ENCODE peak calls at places on chromosomes 2 and 18, in four cellular contexts. I, W, K and L are unnamed samples.

GRCh38 chr2:152500777-152501176 is 165.8 kb downstream of the FMNL2 start:
- DNase-seq in I (no peak), W (no peak), K (peak), L (no peak)

GRCh38 chr2:201357216-201357615 is at the start of gene FLACC1:
- DNase-seq in I (no peak), W (peak), K (no peak), L (peak)

GRCh38 chr2:119352357-119352756 is 14.3 kb downstream of the C2orf76 start:
- DNase-seq in I (no peak), K (no peak), W (no peak), L (peak)

GRCh38 chr2:218981390-218982311 is 3.3 kb downstream of the FEV start:
- DNase-seq in W (peak), I (no peak), K (no peak), L (no peak)

GRCh38 chr2:7795358-7796199 is 878.4 kb downstream of the RNF144A start:
- DNase-seq in K (no peak), I (no peak), W (no peak), L (no peak)

GRCh38 chr18:45560870-45561269 is 54.4 kb upstream of the SLC14A2 start:
- DNase-seq in W (no peak), K (no peak), I (no peak), L (no peak)

GRCh38 chr2:144453039-144453336 is 66.9 kb downstream of the ZEB2 start:
- DNase-seq in K (no peak), W (no peak), I (no peak), L (no peak)

GRCh38 chr18:79479114-79479760 is 83.5 kb downstream of the NFATC1 start:
- DNase-seq in K (no peak), W (no peak), I (no peak), L (no peak)

GRCh38 chr2:111069722-111070121 is 51.0 kb upstream of the BCL2L11 start:
- DNase-seq in W (no peak), K (no peak), I (no peak), L (no peak)

GRCh38 chr2:74835831-74836674 is 2.1 kb downstream of the HK2 start:
- DNase-seq in W (no peak), I (no peak), K (no peak), L (peak)

GRCh38 chr2:233163486-233164103 is 87.9 kb upstream of the ATG16L1 start:
- DNase-seq in I (no peak), K (no peak), W (no peak), L (no peak)

GRCh38 chr18:10878703-10879102 is 270.7 kb downstream of the PIEZO2 start:
- DNase-seq in I (no peak), K (no peak), W (no peak), L (peak)

GRCh38 chr2:1609706-1610485 is 134.4 kb downstream of the PXDN start:
- DNase-seq in I (no peak), W (no peak), K (no peak), L (peak)

GRCh38 chr2:127187831-127188230 is 32.3 kb downstream of the CYP27C1 start:
- DNase-seq in W (no peak), K (no peak), I (no peak), L (no peak)

GRCh38 chr2:88170472-88170892 is 336 bp downstream of the THNSL2 start:
- DNase-seq in W (no peak), K (peak), I (no peak), L (no peak)

GRCh38 chr2:174585657-174586056 is 11.9 kb downstream of the WIPF1 start:
- DNase-seq in W (no peak), K (no peak), I (no peak), L (no peak)

GRCh38 chr2:22215517-22215916 is 1091.7 kb downstream of the TDRD15 start:
- DNase-seq in K (no peak), W (no peak), I (no peak), L (no peak)

GRCh38 chr2:168731550-168732128 is 70.8 kb upstream of the NOSTRIN start:
- DNase-seq in I (no peak), K (no peak), W (no peak), L (no peak)